ENCODE peak calls at places on chromosomes 2 and 18, in seven cellular contexts. E, O, P, V, A, I and T are unnamed samples.
A peak's percentile ranks its signal among the peaks of the same experiment; 100 is the strongest.

GRCh38 chr18:71431171-71431570 is 1113.0 kb downstream of the CBLN2 start:
- DNase-seq in E (peak; percentile 13), O (no peak), P (no peak), V (no peak), A (no peak), I (no peak), T (no peak)

GRCh38 chr18:48615566-48616401 is 77.0 kb downstream of the CTIF start:
- DNase-seq in E (no peak), O (peak; percentile 58), P (no peak), V (no peak), A (no peak), I (no peak), T (no peak)

GRCh38 chr18:26765498-26765897 is 100.0 kb downstream of the AQP4 start:
- DNase-seq in E (no peak), O (no peak), P (no peak), V (no peak), A (no peak), I (no peak), T (no peak)

GRCh38 chr2:18214936-18215335 is 336.5 kb downstream of the KCNS3 start:
- DNase-seq in E (no peak), O (no peak), P (no peak), V (no peak), A (no peak), I (no peak), T (peak; percentile 20)

GRCh38 chr18:5600376-5601071 is 56.7 kb upstream of the EPB41L3 start:
- DNase-seq in E (no peak), O (no peak), P (no peak), V (no peak), A (no peak), I (no peak), T (peak; percentile 28)

GRCh38 chr2:159010340-159010739 is 41.9 kb downstream of the TANC1 start:
- DNase-seq in E (no peak), O (no peak), P (peak; percentile 26), V (no peak), A (peak; percentile 71), I (peak; percentile 63), T (peak; percentile 54)

GRCh38 chr2:120988051-120988707 is 252.5 kb downstream of the GLI2 start:
- DNase-seq in E (no peak), O (no peak), P (no peak), V (no peak), A (no peak), I (no peak), T (no peak)

GRCh38 chr2:46036929-46037328 is 260.3 kb upstream of the EPAS1 start:
- DNase-seq in E (no peak), O (no peak), P (no peak), V (no peak), A (peak; percentile 69), I (peak; percentile 94), T (peak; percentile 87)

GRCh38 chr2:128414351-128414750 is 95.7 kb upstream of the HS6ST1 start:
- DNase-seq in E (no peak), O (no peak), P (no peak), V (no peak), A (no peak), I (no peak), T (no peak)

GRCh38 chr2:211436182-211436581 is 879.8 kb downstream of the CPS1 start:
- DNase-seq in E (no peak), O (no peak), P (no peak), V (no peak), A (no peak), I (no peak), T (no peak)

GRCh38 chr2:58895849-58896248 is 654.7 kb upstream of the FANCL start:
- DNase-seq in E (no peak), O (no peak), P (no peak), V (no peak), A (no peak), I (no peak), T (no peak)

GRCh38 chr2:149064365-149064841 is 25.9 kb downstream of the LYPD6B start:
- DNase-seq in E (no peak), O (no peak), P (no peak), V (no peak), A (peak; percentile 68), I (no peak), T (peak; percentile 41)

GRCh38 chr18:42893991-42894390 is 221.5 kb downstream of the RIT2 start:
- DNase-seq in E (no peak), O (no peak), P (no peak), V (no peak), A (no peak), I (no peak), T (no peak)

GRCh38 chr2:226115102-226115831 is 684.4 kb downstream of the IRS1 start:
- DNase-seq in E (no peak), O (no peak), P (no peak), V (no peak), A (peak; percentile 92), I (peak; percentile 81), T (peak; percentile 97)

GRCh38 chr2:2747797-2748301 is 416.8 kb upstream of the MYT1L start:
- DNase-seq in E (no peak), O (no peak), P (no peak), V (no peak), A (no peak), I (no peak), T (no peak)

GRCh38 chr2:119196301-119197124 is 27.1 kb upstream of the STEAP3 start:
- DNase-seq in E (no peak), O (no peak), P (no peak), V (no peak), A (peak; percentile 70), I (no peak), T (peak; percentile 78)

GRCh38 chr2:227377461-227378351 is 1.4 kb downstream of the TM4SF20 start:
- DNase-seq in E (no peak), O (no peak), P (no peak), V (no peak), A (no peak), I (no peak), T (no peak)

GRCh38 chr2:55581435-55581834 is 36.0 kb downstream of the PPP4R3B start:
- DNase-seq in E (no peak), O (no peak), P (no peak), V (peak; percentile 36), A (no peak), I (no peak), T (no peak)

GRCh38 chr2:47172156-47172921 is 17.2 kb upstream of the STPG4 start:
- DNase-seq in E (no peak), O (no peak), P (no peak), V (no peak), A (peak; percentile 37), I (no peak), T (peak; percentile 59)

GRCh38 chr2:213281156-213281555 is 3.1 kb upstream of the SPAG16 start:
- DNase-seq in E (no peak), O (no peak), P (no peak), V (no peak), A (no peak), I (peak; percentile 1), T (no peak)

GRCh38 chr18:64097497-64097896 is 51.4 kb downstream of the LINC00305 start:
- DNase-seq in E (no peak), O (no peak), P (no peak), V (no peak), A (no peak), I (no peak), T (no peak)

GRCh38 chr2:203594541-203594940 is 59.4 kb upstream of the RAPH1 start:
- DNase-seq in E (no peak), O (no peak), P (no peak), V (no peak), A (no peak), I (no peak), T (no peak)

GRCh38 chr18:2903006-2903405 is 56.2 kb downstream of the EMILIN2 start:
- DNase-seq in E (no peak), O (peak; percentile 55), P (peak; percentile 67), V (no peak), A (peak; percentile 42), I (no peak), T (peak; percentile 26)

GRCh38 chr18:50697509-50697908 is 122.3 kb downstream of the MRO start:
- DNase-seq in E (no peak), O (no peak), P (no peak), V (no peak), A (no peak), I (no peak), T (no peak)

GRCh38 chr2:199462167-199462976 is 4.6 kb upstream of the SATB2 start:
- DNase-seq in E (no peak), O (no peak), P (no peak), V (no peak), A (no peak), I (no peak), T (no peak)

GRCh38 chr18:61334491-61334850 is 1.2 kb downstream of the CDH20 start:
- DNase-seq in E (peak; percentile 64), O (no peak), P (no peak), V (no peak), A (no peak), I (no peak), T (no peak)

GRCh38 chr18:111292-112014 is 46.9 kb upstream of the USP14 start:
- DNase-seq in E (peak; percentile 65), O (peak; percentile 63), P (peak; percentile 63), V (peak; percentile 78), A (peak; percentile 60), I (no peak), T (peak; percentile 51)

GRCh38 chr2:189115126-189115525 is 64.4 kb downstream of the COL5A2 start:
- DNase-seq in E (no peak), O (no peak), P (no peak), V (no peak), A (no peak), I (no peak), T (peak; percentile 15)

GRCh38 chr18:62596145-62597005 is 73.5 kb downstream of the ZCCHC2 start:
- DNase-seq in E (no peak), O (no peak), P (no peak), V (no peak), A (peak; percentile 9), I (no peak), T (no peak)

GRCh38 chr2:120691410-120691809 is 44.3 kb upstream of the GLI2 start:
- DNase-seq in E (no peak), O (no peak), P (no peak), V (no peak), A (no peak), I (no peak), T (no peak)

GRCh38 chr2:112817082-112817481 is 19.5 kb downstream of the IL1B start:
- DNase-seq in E (no peak), O (no peak), P (no peak), V (no peak), A (no peak), I (no peak), T (no peak)

GRCh38 chr2:84939426-84940087 is 31.4 kb upstream of the KCMF1 start:
- DNase-seq in E (no peak), O (no peak), P (no peak), V (peak; percentile 91), A (no peak), I (no peak), T (no peak)

GRCh38 chr2:174342600-174343342 is 8.0 kb downstream of the SP9 start:
- DNase-seq in E (no peak), O (no peak), P (no peak), V (no peak), A (no peak), I (no peak), T (no peak)

GRCh38 chr18:26082475-26082874 is 7.9 kb downstream of the SS18 start:
- DNase-seq in E (no peak), O (no peak), P (no peak), V (no peak), A (peak; percentile 1), I (no peak), T (peak; percentile 46)

GRCh38 chr2:86143307-86143706 is 37.3 kb downstream of the PTCD3 start:
- DNase-seq in E (no peak), O (no peak), P (no peak), V (no peak), A (no peak), I (no peak), T (no peak)